ENCODE peak calls at places on chromosomes 7 and 10, in ten cellular contexts. I is WTC11, L is GM12878, V is SK-N-SH, C is HCT116, B is K562, G is NB4, H is endothelial cell of umbilical vein, K is HepG2, D is H1. Y is an unnamed sample.

GRCh38 chr7:30682131-30683083 is at the start of gene CRHR2:
- DNase-seq in H (peak; percentile 4), G (no peak), K (no peak), I (peak; percentile 63), C (no peak), V (peak; percentile 94), B (peak; percentile 54), D (peak; percentile 81), L (no peak), Y (no peak)

GRCh38 chr7:74544706-74545469 is 91.2 kb downstream of the GTF2IRD1 start:
- DNase-seq in I (peak; percentile 65), B (peak; percentile 71), G (peak; percentile 89), K (peak; percentile 44), C (peak; percentile 34), D (peak; percentile 67), H (peak; percentile 22), L (no peak), V (peak; percentile 77), Y (peak; percentile 76)

GRCh38 chr10:16891375-16892313 is 74.4 kb upstream of the RSU1 start:
- DNase-seq in G (peak; percentile 65), V (peak; percentile 25), I (peak; percentile 65), B (peak; percentile 47), D (peak; percentile 63), H (peak; percentile 70), K (peak; percentile 30), L (no peak), C (peak; percentile 92), Y (peak; percentile 51)

GRCh38 chr7:117612637-117613036 is 132.8 kb downstream of the CFTR start:
- DNase-seq in B (no peak), K (no peak), H (no peak), C (no peak), D (no peak), G (no peak), I (no peak), V (no peak), L (no peak), Y (no peak)

GRCh38 chr10:69494626-69495558 is 43.6 kb downstream of the TSPAN15 start:
- DNase-seq in I (no peak), G (no peak), C (no peak), H (no peak), B (no peak), D (no peak), L (no peak), V (no peak), K (no peak), Y (no peak)

GRCh38 chr7:127594490-127594889 is 954 bp downstream of the FSCN3 start:
- DNase-seq in D (no peak), L (no peak), B (no peak), G (peak; percentile 80), V (no peak), K (peak; percentile 35), I (no peak), C (no peak), H (no peak), Y (no peak)

GRCh38 chr7:44379366-44380178 is 54.2 kb upstream of the CAMK2B start:
- DNase-seq in L (no peak), I (no peak), H (no peak), G (no peak), K (no peak), D (peak; percentile 36), C (no peak), V (peak; percentile 29), B (peak; percentile 26), Y (no peak)

GRCh38 chr7:43721193-43721806 is 8.0 kb downstream of the COA1 start:
- DNase-seq in I (no peak), C (no peak), L (no peak), H (peak; percentile 65), K (peak; percentile 39), B (peak; percentile 20), V (peak; percentile 45), G (peak; percentile 66), D (no peak), Y (peak; percentile 48)

GRCh38 chr10:132549416-132549815 is 11.8 kb downstream of the INPP5A start:
- DNase-seq in D (no peak), I (no peak), C (no peak), H (no peak), V (no peak), B (no peak), K (no peak), L (no peak), G (peak; percentile 12), Y (no peak)

GRCh38 chr7:88758355-88759215 is 915 bp upstream of the ZNF804B start:
- DNase-seq in B (no peak), I (peak; percentile 37), H (peak; percentile 34), G (no peak), V (peak; percentile 61), K (no peak), L (no peak), D (peak; percentile 50), C (no peak), Y (no peak)

GRCh38 chr7:112869111-112869774 is 79.0 kb upstream of the TMEM168 start:
- DNase-seq in C (peak; percentile 41), H (peak; percentile 51), G (peak; percentile 78), L (peak; percentile 9), D (peak; percentile 81), I (peak; percentile 76), K (peak; percentile 52), B (peak; percentile 84), V (peak; percentile 55), Y (peak; percentile 55)

GRCh38 chr10:5490698-5491464 is 8.5 kb downstream of the CALML5 start:
- DNase-seq in K (no peak), L (no peak), I (no peak), V (no peak), C (no peak), B (no peak), H (no peak), D (no peak), G (peak; percentile 62), Y (no peak)

GRCh38 chr10:17222329-17222728 is 5.7 kb upstream of the VIM start:
- DNase-seq in L (no peak), V (no peak), G (no peak), K (no peak), H (no peak), D (no peak), C (no peak), I (no peak), B (no peak), Y (no peak)

GRCh38 chr7:120583835-120584586 is 273.9 kb downstream of the TSPAN12 start:
- DNase-seq in V (no peak), C (peak; percentile 24), D (no peak), I (no peak), G (no peak), L (no peak), H (peak; percentile 77), K (no peak), B (no peak), Y (no peak)

GRCh38 chr7:18234519-18234918 is 206.9 kb upstream of the PRPS1L1 start:
- DNase-seq in L (no peak), H (no peak), C (no peak), D (no peak), G (no peak), V (no peak), B (peak; percentile 12), K (no peak), I (no peak), Y (no peak)

GRCh38 chr10:124066744-124067714 is 26.4 kb downstream of the CHST15 start:
- DNase-seq in D (peak; percentile 64), C (no peak), B (no peak), K (no peak), L (no peak), V (peak; percentile 68), H (no peak), I (peak; percentile 72), G (peak; percentile 36), Y (no peak)

GRCh38 chr10:116742367-116743265 is at the start of gene HSPA12A:
- DNase-seq in G (peak; percentile 47), D (peak; percentile 82), K (no peak), H (peak; percentile 62), I (peak; percentile 76), V (peak; percentile 95), C (peak; percentile 50), L (no peak), B (peak; percentile 83), Y (peak; percentile 78)

GRCh38 chr7:15515201-15515777 is 46.5 kb downstream of the AGMO start:
- DNase-seq in H (peak; percentile 64), B (no peak), L (no peak), K (no peak), G (no peak), V (no peak), C (no peak), D (no peak), I (no peak), Y (no peak)

GRCh38 chr7:49660976-49661375 is 112.5 kb upstream of the VWC2 start:
- DNase-seq in C (no peak), H (no peak), D (no peak), I (no peak), V (no peak), K (no peak), G (no peak), L (no peak), B (no peak), Y (no peak)
- TF ChIP-seq MAX in C (no peak), H (no peak), D (no peak), I (no peak), V (no peak), K (no peak), G (no peak), L (no peak), B (no peak), Y (no peak)

GRCh38 chr10:24706479-24707118 is 17.1 kb downstream of the ARHGAP21 start:
- DNase-seq in H (peak; percentile 76), L (no peak), I (no peak), B (no peak), G (peak; percentile 87), C (no peak), D (no peak), V (peak; percentile 42), K (peak; percentile 63), Y (peak; percentile 66)
- TF ChIP-seq MAX in H (no peak), L (no peak), I (no peak), B (no peak), G (no peak), C (no peak), D (no peak), V (no peak), K (no peak), Y (peak; percentile 39)

GRCh38 chr7:840001-840600 is 7.8 kb downstream of the SUN1 start:
- DNase-seq in L (no peak), I (no peak), K (no peak), D (no peak), V (no peak), C (no peak), G (no peak), B (no peak), H (no peak), Y (no peak)
- TF ChIP-seq MAX in L (no peak), I (no peak), K (no peak), D (no peak), V (no peak), C (no peak), G (no peak), B (no peak), H (no peak), Y (no peak)

DNA sequence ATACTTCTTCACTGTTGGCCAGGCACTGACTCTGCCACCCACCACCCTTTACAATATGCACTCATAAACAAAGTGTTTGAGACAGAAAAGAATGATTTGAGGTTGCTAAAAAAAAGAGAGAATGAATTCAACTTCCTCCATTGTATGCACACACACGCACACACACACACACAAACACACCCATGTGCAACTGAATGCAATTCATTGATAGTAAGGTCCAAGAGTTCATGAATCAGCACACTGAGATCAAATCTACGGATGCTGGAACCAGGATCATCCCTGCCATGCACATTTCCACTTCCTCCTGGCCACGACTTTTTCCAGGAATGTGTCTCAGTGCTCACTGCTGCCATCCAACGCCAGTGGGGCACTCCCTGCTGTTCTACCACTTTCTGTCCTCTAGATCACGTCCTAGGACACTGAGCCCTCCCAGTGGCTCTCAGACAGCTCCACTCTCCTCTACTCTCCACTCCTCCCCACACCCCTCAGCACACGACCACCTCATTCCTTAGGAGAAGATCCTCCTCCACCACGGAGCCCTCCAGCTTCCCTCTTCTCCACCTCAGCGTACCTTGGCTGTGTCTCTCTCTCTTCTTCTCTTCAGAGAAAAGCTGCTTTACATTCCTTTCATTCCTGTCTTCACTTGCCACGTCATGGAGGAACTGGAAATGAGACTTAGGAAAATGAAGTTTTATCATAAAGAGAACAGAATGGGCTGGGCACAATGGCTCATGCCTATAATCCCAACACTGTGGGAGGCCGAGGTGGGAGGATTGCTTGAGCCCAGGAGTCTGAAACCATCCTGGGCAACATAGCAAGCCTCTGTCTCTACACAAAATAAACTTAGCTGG is 12.0 kb upstream of the TMEM213 start:
- DNase-seq in I (no peak), K (peak; percentile 15), C (peak; percentile 39), D (no peak), H (no peak), V (no peak), B (no peak), L (no peak), G (no peak), Y (peak; percentile 44)
- TF ChIP-seq MAX in I (no peak), K (no peak), C (peak; percentile 50), D (no peak), H (no peak), V (no peak), B (no peak), L (no peak), G (no peak), Y (no peak)

Y was measured in A549.